ENCODE peak calls at places on chromosomes 11 and 22, in five cellular contexts. K, O, V, R and S are unnamed samples.

GRCh38 chr11:106818416-106818815 is 199.9 kb downstream of the GUCY1A2 start:
- DNase-seq in K (no peak), O (no peak), V (no peak), R (no peak), S (no peak)

GRCh38 chr11:134229131-134229790 is 4.8 kb downstream of the VPS26B start:
- DNase-seq in K (no peak), O (no peak), V (no peak), R (no peak), S (no peak)

GRCh38 chr22:19064354-19065054 is 57.7 kb downstream of the DGCR2 start:
- DNase-seq in K (no peak), O (no peak), V (no peak), R (no peak), S (no peak)

GRCh38 chr22:20869234-20869633 is 10.4 kb downstream of the SNAP29 start:
- DNase-seq in K (no peak), O (no peak), V (no peak), R (no peak), S (no peak)

GRCh38 chr22:43978558-43978957 is 23.3 kb downstream of the SAMM50 start:
- DNase-seq in K (no peak), O (no peak), V (no peak), R (no peak), S (no peak)

GRCh38 chr11:1739576-1739975 is 10.8 kb downstream of the IFITM10 start:
- DNase-seq in K (no peak), O (no peak), V (no peak), R (no peak), S (no peak)

GRCh38 chr11:110123003-110123402 is 29.8 kb downstream of the ZC3H12C start:
- DNase-seq in K (peak; percentile 79), O (no peak), V (no peak), R (no peak), S (no peak)

GRCh38 chr11:69351460-69351859 is 57.5 kb downstream of the MYEOV start:
- DNase-seq in K (peak; percentile 85), O (no peak), V (no peak), R (no peak), S (no peak)

GRCh38 chr11:707817-708420 is 1.9 kb downstream of the EPS8L2 start:
- DNase-seq in K (no peak), O (no peak), V (no peak), R (no peak), S (no peak)